ENCODE peak calls at places on chromosome 10, in seven cellular contexts. U is PC-3, H is LNCaP clone FGC, R is mucosa of descending colon, W is adrenal gland, Z is mesendoderm, I is GM06990. N is an unnamed sample.

GRCh38 chr10:77087406-77087805 is 550.2 kb downstream of the KCNMA1 start:
- DNase-seq in U (peak; percentile 44), H (no peak), R (no peak), W (no peak), Z (no peak), I (no peak), N (no peak)

GRCh38 chr10:35423505-35424306 is 87.4 kb downstream of the CCNY start:
- DNase-seq in U (peak; percentile 97), H (no peak), R (no peak), W (no peak), Z (no peak), I (no peak), N (peak; percentile 24)

GRCh38 chr10:131964298-131964697 is 17.4 kb downstream of the BNIP3 start:
- DNase-seq in U (no peak), H (no peak), R (no peak), W (no peak), Z (no peak), I (no peak), N (no peak)

GRCh38 chr10:131909929-131910328 is 9.1 kb downstream of the PPP2R2D start:
- DNase-seq in U (no peak), H (no peak), R (no peak), W (peak; percentile 7), Z (no peak), I (no peak), N (no peak)

GRCh38 chr10:101780818-101781654 is 2.2 kb downstream of the NPM3 start:
- DNase-seq in U (peak; percentile 60), H (peak; percentile 13), R (peak; percentile 62), W (peak; percentile 65), Z (peak; percentile 95), I (peak; percentile 67), N (peak; percentile 24)

GRCh38 chr10:70145666-70146488 is 623 bp downstream of the TYSND1 start:
- DNase-seq in U (peak; percentile 83), H (peak; percentile 18), R (peak; percentile 69), W (peak; percentile 71), Z (peak; percentile 84), I (peak; percentile 86), N (peak; percentile 55)

GRCh38 chr10:119245272-119245671 is 37.9 kb downstream of the GRK5 start:
- DNase-seq in U (peak; percentile 2), H (no peak), R (no peak), W (no peak), Z (no peak), I (no peak), N (no peak)

GRCh38 chr10:64075604-64076003 is 554.4 kb downstream of the REEP3 start:
- DNase-seq in U (no peak), H (no peak), R (no peak), W (no peak), Z (no peak), I (no peak), N (no peak)

GRCh38 chr10:32323051-32323450 is 23.9 kb downstream of the EPC1 start:
- DNase-seq in U (no peak), H (no peak), R (no peak), W (no peak), Z (no peak), I (no peak), N (no peak)

GRCh38 chr10:74903491-74903890 is 77.1 kb downstream of the KAT6B start:
- DNase-seq in U (no peak), H (no peak), R (no peak), W (no peak), Z (no peak), I (no peak), N (no peak)

GRCh38 chr10:75129537-75129936 is 18.1 kb downstream of the SAMD8 start:
- DNase-seq in U (no peak), H (no peak), R (no peak), W (no peak), Z (no peak), I (no peak), N (no peak)

GRCh38 chr10:46268076-46268881 is 18.5 kb upstream of the ANTXRL start:
- DNase-seq in U (no peak), H (no peak), R (peak; percentile 23), W (no peak), Z (no peak), I (no peak), N (no peak)

GRCh38 chr10:1715821-1716220 is 21.5 kb downstream of the ADARB2 start:
- DNase-seq in U (peak; percentile 19), H (peak; percentile 6), R (peak; percentile 13), W (no peak), Z (peak; percentile 63), I (peak; percentile 72), N (no peak)

GRCh38 chr10:119428789-119429188 is 113.7 kb downstream of the RGS10 start:
- DNase-seq in U (no peak), H (no peak), R (no peak), W (no peak), Z (no peak), I (no peak), N (no peak)

GRCh38 chr10:9163699-9164098 is 1109.2 kb downstream of the GATA3 start:
- DNase-seq in U (no peak), H (no peak), R (no peak), W (no peak), Z (no peak), I (no peak), N (no peak)

GRCh38 chr10:103429647-103430046 is 22.5 kb downstream of the CALHM2 start:
- DNase-seq in U (no peak), H (no peak), R (no peak), W (no peak), Z (no peak), I (no peak), N (no peak)

GRCh38 chr10:4998671-4999070 is 5.0 kb downstream of the AKR1C2 start:
- DNase-seq in U (no peak), H (no peak), R (no peak), W (no peak), Z (no peak), I (no peak), N (no peak)

GRCh38 chr10:5002013-5002727 is 1.5 kb downstream of the AKR1C2 start:
- DNase-seq in U (no peak), H (no peak), R (no peak), W (no peak), Z (no peak), I (no peak), N (no peak)
- H3K4me3 ChIP-seq in U (no peak overlapping the region), H (no peak overlapping the region), R (no peak overlapping the region), W (no peak overlapping the region), Z (no peak overlapping the region), I (no peak overlapping the region), N (no peak overlapping the region)

GRCh38 chr10:123156091-123156490 is 1.9 kb downstream of the BUB3 start:
- DNase-seq in U (peak; percentile 81), H (no peak), R (no peak), W (no peak), Z (no peak), I (no peak), N (no peak)
- H3K4me3 ChIP-seq in U (peak overlapping the region; percentile 100), H (no peak overlapping the region), R (no peak overlapping the region), W (no peak overlapping the region), Z (no peak overlapping the region), I (peak overlapping the region; percentile 83), N (no peak overlapping the region)

GRCh38 chr10:4434536-4435071 is 391.4 kb upstream of the AKR1E2 start:
- DNase-seq in U (no peak), H (no peak), R (no peak), W (no peak), Z (no peak), I (no peak), N (no peak)

GRCh38 chr10:4429538-4429937 is 396.5 kb upstream of the AKR1E2 start:
- DNase-seq in U (no peak), H (no peak), R (no peak), W (no peak), Z (no peak), I (no peak), N (peak; percentile 37)

GRCh38 chr10:4427524-4427923 is 398.5 kb upstream of the AKR1E2 start:
- DNase-seq in U (no peak), H (no peak), R (no peak), W (no peak), Z (no peak), I (no peak), N (no peak)

GRCh38 chr10:4434105-4434504 is 391.9 kb upstream of the AKR1E2 start:
- DNase-seq in U (no peak), H (no peak), R (no peak), W (no peak), Z (no peak), I (no peak), N (no peak)

DNA sequence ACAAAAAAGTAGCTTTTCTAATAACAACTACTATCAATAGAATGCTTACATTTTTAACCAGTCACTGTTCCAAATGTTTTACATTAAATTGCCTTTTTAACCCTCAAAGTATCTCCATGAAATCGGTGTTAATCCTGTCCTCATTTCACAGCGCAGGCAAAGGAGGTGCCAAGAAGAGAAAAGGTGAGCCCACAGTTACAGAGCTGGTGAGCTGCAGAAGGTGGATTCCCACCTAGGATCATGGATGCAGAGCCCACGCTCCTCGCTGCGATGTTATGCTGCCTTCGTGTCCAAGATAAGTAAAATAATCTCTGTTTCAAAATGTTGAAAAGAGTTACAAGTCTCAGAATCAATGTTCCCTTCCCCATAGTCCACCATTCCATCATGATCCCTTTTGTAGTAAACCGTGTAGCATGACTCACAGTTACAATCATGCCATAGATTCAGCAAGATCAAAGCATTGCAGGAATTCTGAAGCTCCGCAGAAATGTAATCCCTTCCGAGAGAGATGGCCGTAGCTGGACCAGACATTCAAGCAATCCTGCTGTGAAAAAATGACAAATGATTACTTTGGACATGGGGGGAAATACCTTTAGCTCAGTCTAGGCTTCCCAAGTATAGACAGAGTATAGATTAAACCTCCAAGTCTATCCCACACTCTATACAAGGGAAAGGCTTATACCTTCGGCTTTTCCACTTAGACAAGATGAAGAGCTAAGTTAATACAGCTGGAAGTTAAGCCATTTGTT is 394.7 kb upstream of the AKR1E2 start:
- DNase-seq in U (no peak), H (no peak), R (no peak), W (no peak), Z (peak; percentile 16), I (no peak), N (no peak)
- H3K4me3 ChIP-seq in U (no peak overlapping the region), H (no peak overlapping the region), R (no peak overlapping the region), W (no peak overlapping the region), Z (no peak overlapping the region), I (no peak overlapping the region), N (no peak overlapping the region)

DNA sequence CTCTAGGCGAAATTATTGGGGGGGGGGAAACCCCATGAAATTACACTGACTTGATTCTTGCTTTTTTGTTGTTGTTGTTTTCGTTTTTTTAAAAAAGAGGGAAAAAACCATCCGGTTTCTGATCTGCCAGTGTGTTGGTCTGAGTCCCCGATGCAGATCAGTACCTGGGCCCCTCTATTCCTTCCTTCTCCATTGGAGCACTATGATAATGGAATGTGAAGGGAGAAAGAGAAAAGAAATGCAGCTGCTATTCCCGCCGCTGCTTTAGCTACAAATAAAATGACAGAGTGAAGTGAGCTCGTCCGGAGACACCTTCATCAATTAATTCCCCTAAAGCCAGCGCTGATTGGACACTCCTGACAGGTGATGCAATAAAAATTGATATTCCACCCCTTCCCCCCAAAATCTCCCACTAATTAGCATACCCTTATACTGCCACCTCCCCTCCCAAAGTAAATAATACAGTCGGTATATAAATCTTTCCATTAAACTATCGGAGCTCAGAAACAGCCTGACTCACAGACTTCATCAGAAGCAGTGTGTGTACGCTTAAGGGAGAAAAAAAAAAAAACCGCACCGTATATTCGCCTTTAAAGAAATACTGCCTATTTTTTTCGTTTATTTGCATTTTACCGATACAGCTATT is 7.4 kb downstream of the SKIDA1 start:
- DNase-seq in U (peak; percentile 50), H (no peak), R (no peak), W (peak; percentile 51), Z (peak; percentile 45), I (no peak), N (no peak)
- H3K4me3 ChIP-seq in U (peak overlapping the region; percentile 86), H (peak overlapping the region; percentile 40), R (no peak overlapping the region), W (peak overlapping the region; percentile 13), Z (peak overlapping the region; percentile 68), I (peak overlapping the region; percentile 60), N (peak overlapping the region; percentile 51)